ENCODE peak calls at places on chromosomes 12 and 14, in nine cellular contexts. D is cardiac fibroblast, I is fibroblast of mammary gland, P is fibroblast of the conjunctiva, C is left colon, S is Calu3, T is BE2C, J is SW480, O is ecto neural progenitor cell. E is an unnamed sample.

GRCh38 chr14:101476258-101476930 is 84.9 kb upstream of the DIO3 start:
- DNase-seq in S (peak), J (no peak), P (no peak), I (no peak), O (peak), D (no peak), C (peak), T (no peak), E (no peak)

GRCh38 chr14:81453166-81453766 is 53.1 kb upstream of the STON2 start:
- DNase-seq in P (peak), T (peak), O (no peak), S (peak), C (no peak), J (peak), D (peak), I (peak), E (peak)

GRCh38 chr12:76237086-76237701 is 111.0 kb downstream of the BBS10 start:
- DNase-seq in J (no peak), P (no peak), I (no peak), D (no peak), O (no peak), C (no peak), T (no peak), S (no peak), E (no peak)

GRCh38 chr12:96198970-96199369 is 4.8 kb downstream of the ELK3 start:
- DNase-seq in J (peak), C (no peak), O (no peak), T (no peak), I (peak), D (peak), S (no peak), P (peak), E (no peak)

GRCh38 chr14:34035177-34035933 is 84.5 kb upstream of the EGLN3 start:
- DNase-seq in O (no peak), D (peak), P (no peak), J (peak), I (no peak), S (no peak), T (no peak), C (peak), E (no peak)

GRCh38 chr12:132105467-132105866 is 38.7 kb downstream of the DDX51 start:
- DNase-seq in I (no peak), C (no peak), P (no peak), O (no peak), D (no peak), J (no peak), T (no peak), S (no peak), E (no peak)

GRCh38 chr14:105315211-105315721 is 718 bp downstream of the PACS2 start:
- DNase-seq in I (no peak), T (no peak), O (peak), S (peak), C (peak), P (no peak), D (peak), J (peak), E (peak)

GRCh38 chr12:8680533-8680932 is 17.3 kb upstream of the RIMKLB start:
- DNase-seq in P (no peak), S (no peak), C (no peak), I (no peak), O (no peak), J (no peak), D (no peak), T (no peak), E (no peak)

GRCh38 chr14:98018626-98019025 is 1221.4 kb downstream of the VRK1 start:
- DNase-seq in C (no peak), T (no peak), J (peak), S (no peak), O (no peak), D (no peak), I (no peak), P (no peak), E (no peak)

GRCh38 chr12:45703942-45704341 is 25.6 kb upstream of the ARID2 start:
- DNase-seq in I (peak), J (no peak), S (no peak), P (no peak), T (no peak), C (no peak), O (no peak), D (no peak), E (no peak)

GRCh38 chr14:40218282-40218941 is 786.2 kb upstream of the FBXO33 start:
- DNase-seq in T (no peak), C (no peak), I (no peak), O (no peak), P (no peak), J (no peak), D (no peak), S (no peak), E (no peak)

GRCh38 chr12:65209655-65210043 is 40.3 kb downstream of the LEMD3 start:
- DNase-seq in C (no peak), O (no peak), D (peak), P (no peak), S (no peak), I (no peak), T (no peak), J (no peak), E (no peak)

GRCh38 chr12:32419520-32419960 is 20.2 kb downstream of the FGD4 start:
- DNase-seq in P (no peak), J (no peak), D (peak), C (no peak), T (no peak), S (no peak), O (no peak), I (peak), E (no peak)

GRCh38 chr14:105420141-105420975 is 731 bp downstream of the MTA1 start:
- DNase-seq in C (no peak), T (no peak), D (no peak), I (no peak), S (no peak), J (no peak), O (no peak), P (no peak), E (peak)

GRCh38 chr12:111807232-111807631 is 34.8 kb upstream of the MAPKAPK5 start:
- DNase-seq in J (no peak), I (no peak), S (no peak), D (no peak), O (no peak), P (no peak), C (peak), T (no peak), E (no peak)

GRCh38 chr12:106089935-106090334 is 48.8 kb downstream of the NUAK1 start:
- DNase-seq in I (no peak), S (no peak), C (no peak), T (no peak), D (no peak), P (no peak), J (no peak), O (no peak), E (no peak)